ENCODE peak calls at places on chromosomes 3 and 15, in five cellular contexts. U, H, P, D and F are unnamed samples.

GRCh38 chr3:51388286-51389029 is 2.6 kb upstream of the RBM15B start:
- DNase-seq in H (no peak), U (no peak), D (no peak), P (no peak), F (no peak)

GRCh38 chr3:69553888-69554287 is 168.0 kb upstream of the FRMD4B start:
- DNase-seq in D (no peak), U (peak), P (no peak), H (no peak), F (no peak)

GRCh38 chr3:144112036-144112435 is 140.4 kb downstream of the DIPK2A start:
- DNase-seq in P (no peak), D (no peak), U (no peak), H (no peak), F (no peak)

GRCh38 chr3:58492385-58492970 is 582 bp downstream of the KCTD6 start:
- DNase-seq in H (no peak), U (no peak), D (peak), P (no peak), F (no peak)

GRCh38 chr3:66485291-66485968 is 15.4 kb downstream of the LRIG1 start:
- DNase-seq in H (no peak), U (peak), P (no peak), D (no peak), F (no peak)

GRCh38 chr3:54237109-54237508 is 114.8 kb downstream of the CACNA2D3 start:
- DNase-seq in H (no peak), D (no peak), P (no peak), U (no peak), F (no peak)

GRCh38 chr3:117534138-117534537 is 824.6 kb downstream of the TUSC7 start:
- DNase-seq in P (no peak), D (no peak), U (no peak), H (no peak), F (no peak)

GRCh38 chr3:122679467-122680291 is 960 bp upstream of the PARP14 start:
- DNase-seq in P (peak), D (peak), H (peak), U (no peak), F (no peak)

GRCh38 chr3:38008971-38009580 is 18.5 kb downstream of the VILL start:
- DNase-seq in D (peak), U (no peak), P (no peak), H (no peak), F (no peak)

GRCh38 chr3:59517448-59517847 is 467.6 kb upstream of the CFAP20DC start:
- DNase-seq in H (no peak), U (no peak), D (no peak), P (no peak), F (no peak)

GRCh38 chr3:71652786-71653419 is 69.4 kb upstream of the FOXP1 start:
- DNase-seq in U (peak), P (peak), D (no peak), H (peak), F (peak)

GRCh38 chr3:155594836-155595235 is 150.0 kb downstream of the PLCH1 start:
- DNase-seq in U (peak), P (no peak), D (no peak), H (no peak), F (no peak)

GRCh38 chr3:148500791-148501360 is 196.8 kb upstream of the AGTR1 start:
- DNase-seq in H (no peak), U (no peak), P (no peak), D (no peak), F (no peak)

GRCh38 chr3:65955792-65956477 is 82.8 kb downstream of the MAGI1 start:
- DNase-seq in H (no peak), U (no peak), P (no peak), D (no peak), F (no peak)

GRCh38 chr3:14312375-14312774 is 90.0 kb upstream of the SLC6A6 start:
- DNase-seq in D (no peak), H (no peak), U (no peak), P (no peak), F (no peak)

GRCh38 chr3:3802021-3802420 is 2.8 kb downstream of the LRRN1 start:
- DNase-seq in D (no peak), U (peak), H (no peak), P (no peak), F (no peak)

GRCh38 chr3:55624238-55624637 is 137.1 kb upstream of the WNT5A start:
- DNase-seq in P (no peak), H (no peak), D (no peak), U (no peak), F (no peak)

GRCh38 chr3:77247817-77248216 is 207.9 kb downstream of the ROBO2 start:
- DNase-seq in D (no peak), H (no peak), P (no peak), U (no peak), F (no peak)

GRCh38 chr3:72951259-72951722 is 45.3 kb upstream of the PPP4R2 start:
- DNase-seq in P (no peak), U (no peak), D (no peak), H (no peak), F (no peak)

GRCh38 chr3:43784640-43785011 is 93.9 kb downstream of the ABHD5 start:
- DNase-seq in H (no peak), D (no peak), P (no peak), U (no peak), F (no peak)

GRCh38 chr15:36954486-36954885 is 145.9 kb downstream of the MEIS2 start:
- DNase-seq in D (no peak), U (no peak), H (no peak), P (no peak), F (no peak)

GRCh38 chr3:154060606-154061380 is 60.4 kb upstream of the ARHGEF26 start:
- DNase-seq in D (no peak), H (no peak), U (peak), P (no peak), F (no peak)

GRCh38 chr15:60079210-60079609 is 75.1 kb downstream of the FOXB1 start:
- DNase-seq in D (no peak), U (peak), P (no peak), H (no peak), F (no peak)

GRCh38 chr3:170862618-170863374 is 7.2 kb downstream of the RPL22L1 start:
- DNase-seq in P (no peak), D (no peak), U (peak), H (no peak), F (no peak)

GRCh38 chr3:197495999-197496745 is 59.6 kb downstream of the BDH1 start:
- DNase-seq in P (no peak), H (no peak), D (no peak), U (no peak), F (no peak)

GRCh38 chr3:165056510-165056909 is 21.8 kb downstream of the SI start:
- DNase-seq in U (no peak), P (no peak), D (no peak), H (no peak), F (no peak)

GRCh38 chr3:61639991-61640390 is 78.6 kb downstream of the PTPRG start:
- DNase-seq in H (no peak), U (no peak), P (no peak), D (no peak), F (no peak)

GRCh38 chr3:61632568-61633175 is 71.3 kb downstream of the PTPRG start:
- DNase-seq in H (no peak), P (no peak), U (no peak), D (no peak), F (no peak)

GRCh38 chr3:61638721-61639120 is 77.3 kb downstream of the PTPRG start:
- DNase-seq in U (no peak), H (no peak), D (no peak), P (no peak), F (no peak)

GRCh38 chr3:61634678-61635077 is 73.3 kb downstream of the PTPRG start:
- DNase-seq in D (no peak), H (no peak), P (no peak), U (peak), F (no peak)

GRCh38 chr3:61637088-61638051 is 76.0 kb downstream of the PTPRG start:
- DNase-seq in D (no peak), U (no peak), P (no peak), H (peak), F (peak)
- H3K4me3 ChIP-seq in D (no peak), U (no peak), P (peak), H (no peak), F (no peak)

GRCh38 chr3:146159616-146160232 is 1.3 kb downstream of the PLOD2 start:
- DNase-seq in H (no peak), P (no peak), U (no peak), D (no peak), F (no peak)
- H3K4me3 ChIP-seq in H (peak), P (peak), U (peak), D (no peak), F (no peak)

DNA sequence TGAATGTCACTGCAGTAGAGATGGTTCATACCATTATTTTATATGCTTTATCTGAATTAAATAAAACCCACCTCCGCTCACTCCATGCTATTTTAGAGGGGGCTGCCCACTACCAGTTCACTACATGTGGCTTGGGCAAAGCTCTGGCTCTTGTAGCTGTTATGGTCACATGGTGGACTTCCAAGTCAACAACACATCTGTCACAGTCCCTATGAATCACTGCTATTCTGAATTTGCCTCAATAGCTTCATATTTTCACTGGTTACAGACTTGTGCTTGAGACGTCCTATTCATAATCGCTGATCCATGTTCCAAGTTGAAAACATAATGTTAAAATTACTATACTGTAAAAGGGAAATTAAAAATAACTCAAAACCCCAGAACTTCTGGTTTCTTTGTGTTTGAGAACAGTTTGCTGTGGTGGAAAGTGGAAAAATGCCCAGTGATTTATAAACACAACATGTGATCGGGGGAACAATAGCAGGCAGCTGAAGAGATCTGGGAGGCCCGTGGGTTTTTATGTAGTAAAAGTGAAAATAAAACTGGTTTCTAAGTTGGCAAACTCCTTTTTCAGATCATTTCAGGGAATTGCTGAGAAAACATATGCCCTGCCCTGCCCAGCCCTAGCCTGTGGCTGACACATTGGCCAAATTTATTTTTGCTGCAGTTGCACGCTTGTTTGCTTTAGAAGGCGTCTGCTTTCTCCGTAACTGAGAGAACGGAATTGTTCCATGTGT is 128.8 kb upstream of the PRR23C start:
- DNase-seq in U (no peak), H (no peak), P (no peak), D (no peak), F (no peak)
- H3K4me3 ChIP-seq in U (no peak), H (no peak), P (peak), D (no peak), F (peak)

DNA sequence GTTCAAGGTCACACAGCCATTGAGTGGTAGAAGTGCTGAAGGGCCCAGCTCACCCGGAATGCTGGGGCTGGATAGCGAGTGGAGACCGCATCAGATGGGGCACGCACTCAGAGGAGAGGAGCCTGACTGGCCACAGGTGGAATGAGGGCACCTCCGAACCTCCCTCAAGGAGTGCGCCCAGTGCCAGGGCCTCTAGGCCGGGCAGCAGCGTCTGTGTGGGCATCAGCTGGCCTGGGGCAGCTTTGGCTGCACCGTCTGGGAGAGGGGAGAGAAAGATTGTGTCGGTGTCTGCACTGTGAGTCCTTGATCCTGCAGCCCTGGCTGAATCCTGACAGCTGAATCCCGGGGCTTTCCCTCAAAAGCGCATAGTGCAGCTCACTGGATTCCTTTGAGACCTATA is 677 bp downstream of the ANKDD1A start:
- DNase-seq in P (no peak), D (no peak), H (no peak), U (no peak), F (no peak)
- H3K4me3 ChIP-seq in P (peak), D (no peak), H (peak), U (peak), F (peak)